ENCODE peak calls at places on chromosomes 6 and 20, in four cellular contexts. Q, B, I and W are unnamed samples.

GRCh38 chr6:106439459-106439858 is 78.9 kb downstream of the CRYBG1 start:
- DNase-seq in Q (no peak), B (no peak), I (no peak), W (no peak)

GRCh38 chr6:5205877-5206840 is 54.6 kb downstream of the LYRM4 start:
- DNase-seq in Q (peak), B (peak), I (no peak), W (no peak)

GRCh38 chr6:72876256-72876655 is 254.4 kb downstream of the KCNQ5 start:
- DNase-seq in Q (no peak), B (no peak), I (no peak), W (no peak)

GRCh38 chr6:112311950-112312547 is 35.1 kb upstream of the RFPL4B start:
- DNase-seq in Q (peak), B (no peak), I (no peak), W (no peak)

GRCh38 chr20:37111926-37112455 is 16.2 kb upstream of the RBL1 start:
- DNase-seq in Q (no peak), B (no peak), I (no peak), W (no peak)

GRCh38 chr6:104256547-104257144 is 603.1 kb downstream of the HACE1 start:
- DNase-seq in Q (no peak), B (no peak), I (no peak), W (no peak)

GRCh38 chr6:12507641-12508040 is 208.9 kb upstream of the PHACTR1 start:
- DNase-seq in Q (no peak), B (no peak), I (no peak), W (no peak)

GRCh38 chr6:46637145-46637544 is 15.5 kb downstream of the CYP39A1 start:
- DNase-seq in Q (no peak), B (no peak), I (peak), W (no peak)

GRCh38 chr20:3224681-3225421 is 14.1 kb downstream of the SLC4A11 start:
- DNase-seq in Q (no peak), B (peak), I (no peak), W (no peak)

GRCh38 chr6:129186988-129187387 is 304.1 kb downstream of the LAMA2 start:
- DNase-seq in Q (no peak), B (no peak), I (peak), W (no peak)

GRCh38 chr6:148044261-148044731 is 298.3 kb upstream of the SASH1 start:
- DNase-seq in Q (no peak), B (no peak), I (peak), W (no peak)

GRCh38 chr20:2042400-2042799 is 48.5 kb upstream of the PDYN start:
- DNase-seq in Q (no peak), B (no peak), I (peak), W (no peak)

GRCh38 chr6:148203970-148204369 is 138.7 kb upstream of the SASH1 start:
- DNase-seq in Q (no peak), B (no peak), I (no peak), W (no peak)

GRCh38 chr6:114638346-114638745 is 295.5 kb upstream of the HS3ST5 start:
- DNase-seq in Q (no peak), B (no peak), I (no peak), W (no peak)

GRCh38 chr6:130018830-130019795 is 732 bp downstream of the L3MBTL3 start:
- DNase-seq in Q (peak), B (peak), I (no peak), W (no peak)

GRCh38 chr20:43752561-43753301 is 25.9 kb upstream of the GTSF1L start:
- DNase-seq in Q (no peak), B (peak), I (peak), W (no peak)

GRCh38 chr6:12288844-12289654 is 1.1 kb upstream of the EDN1 start:
- DNase-seq in Q (peak), B (peak), I (no peak), W (no peak)

GRCh38 chr6:48567016-48567415 is 456.0 kb upstream of the PTCHD4 start:
- DNase-seq in Q (no peak), B (no peak), I (no peak), W (no peak)

GRCh38 chr6:72783035-72783434 is 161.2 kb downstream of the KCNQ5 start:
- DNase-seq in Q (no peak), B (no peak), I (no peak), W (no peak)

GRCh38 chr20:8454137-8454712 is 322.2 kb downstream of the PLCB1 start:
- DNase-seq in Q (no peak), B (no peak), I (peak), W (no peak)
- TF ChIP-seq CTCF in Q (no peak), B (no peak), I (peak), W (peak)

GRCh38 chr6:26550250-26550993 is 12.3 kb downstream of the HMGN4 start:
- DNase-seq in Q (peak), B (peak), I (peak), W (peak)
- TF ChIP-seq CTCF in Q (no peak), B (no peak), I (no peak), W (no peak)

DNA sequence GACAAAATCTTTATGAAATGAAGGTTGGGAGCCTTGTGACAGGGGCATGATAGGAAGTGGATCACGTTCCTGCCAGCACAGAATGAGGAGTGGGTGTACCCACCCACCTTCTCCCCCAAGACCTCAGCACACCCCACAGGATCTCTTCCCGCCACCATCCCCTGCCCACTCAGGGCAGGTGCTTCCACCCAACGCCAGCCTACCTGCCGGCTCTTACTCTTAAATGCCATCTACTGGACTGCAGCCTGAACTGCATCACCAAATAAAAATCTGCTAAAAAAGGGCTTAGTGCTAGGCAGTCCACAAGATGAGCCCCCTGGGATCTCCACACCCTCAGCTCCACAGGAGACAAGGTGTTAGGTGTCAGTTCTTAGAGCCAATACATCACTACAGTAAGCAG is 20.6 kb downstream of the DTNBP1 start:
- DNase-seq in Q (no peak), B (no peak), I (no peak), W (no peak)
- TF ChIP-seq CTCF in Q (peak), B (no peak), I (peak), W (no peak)

GRCh38 chr20:59992531-59992930 is 34.3 kb downstream of the CDH26 start:
- DNase-seq in Q (no peak), B (no peak), I (no peak), W (no peak)
- TF ChIP-seq CTCF in Q (peak), B (no peak), I (peak), W (no peak)

GRCh38 chr6:54073487-54073886 is 37.8 kb upstream of the MLIP start:
- DNase-seq in Q (no peak), B (no peak), I (no peak), W (no peak)

GRCh38 chr6:54074109-54074508 is 37.1 kb upstream of the MLIP start:
- DNase-seq in Q (no peak), B (no peak), I (no peak), W (no peak)

GRCh38 chr6:54074591-54075195 is 36.5 kb upstream of the MLIP start:
- DNase-seq in Q (no peak), B (no peak), I (no peak), W (no peak)

GRCh38 chr6:54071941-54072340 is 39.3 kb upstream of the MLIP start:
- DNase-seq in Q (no peak), B (no peak), I (no peak), W (no peak)

GRCh38 chr6:54072708-54073313 is 38.4 kb upstream of the MLIP start:
- DNase-seq in Q (no peak), B (no peak), I (no peak), W (no peak)
- TF ChIP-seq CTCF in Q (no peak), B (no peak), I (no peak), W (no peak)